ENCODE peak calls at places on chromosomes 1 and 21, in four cellular contexts. J is fibroblast of lung; B is 8988T; K is stimulated activated CD8-positive, alpha-beta memory T cell treated with anti-CD3 and anti-CD28 coated beads, Interleukin-15, amount 100 ng/mL, for 1 hour. D is an unnamed sample.

GRCh38 chr1:177181631-177182291 is 11.0 kb downstream of the BRINP2 start:
- DNase-seq in B (no peak), K (peak), J (peak), D (no peak)

GRCh38 chr1:11364170-11364569 is 91.2 kb downstream of the UBIAD1 start:
- DNase-seq in B (no peak), J (no peak), K (no peak), D (no peak)

GRCh38 chr1:110316735-110317134 is 22.4 kb upstream of the RBM15 start:
- DNase-seq in B (no peak), K (no peak), J (no peak), D (no peak)

GRCh38 chr1:50605186-50605875 is 182.1 kb upstream of the DMRTA2 start:
- DNase-seq in K (no peak), B (no peak), J (peak), D (no peak)

GRCh38 chr1:53598956-53599355 is 139.8 kb downstream of the DMRTB1 start:
- DNase-seq in J (no peak), K (no peak), B (no peak), D (no peak)

GRCh38 chr1:111507411-111508201 is 4.2 kb upstream of the ADORA3 start:
- DNase-seq in K (peak), B (no peak), J (peak), D (peak)

GRCh38 chr1:91623020-91623419 is 122.4 kb downstream of the CDC7 start:
- DNase-seq in B (no peak), K (no peak), J (no peak), D (no peak)

GRCh38 chr1:168057921-168058320 is 78.8 kb downstream of the GPR161 start:
- DNase-seq in B (no peak), J (peak), K (no peak), D (no peak)

GRCh38 chr1:157105298-157105987 is 5.8 kb upstream of the ETV3L start:
- DNase-seq in K (no peak), J (no peak), B (no peak), D (no peak)

GRCh38 chr1:91402023-91402422 is 2.6 kb downstream of the HFM1 start:
- DNase-seq in K (no peak), B (no peak), J (peak), D (no peak)

GRCh38 chr1:34132161-34132420 is 32.9 kb downstream of the CSMD2 start:
- DNase-seq in J (no peak), B (no peak), K (no peak), D (no peak)

GRCh38 chr1:17436380-17437174 is 2.9 kb downstream of the RCC2 start:
- DNase-seq in K (no peak), B (no peak), J (no peak), D (no peak)

GRCh38 chr1:226121049-226121586 is 58.6 kb downstream of the H3-3A start:
- DNase-seq in B (no peak), K (no peak), J (no peak), D (no peak)

GRCh38 chr21:41933259-41934079 is 20.3 kb downstream of the C2CD2 start:
- DNase-seq in B (no peak), K (no peak), J (no peak), D (no peak)

GRCh38 chr1:175637917-175638316 is 105.5 kb downstream of the TNR start:
- DNase-seq in K (no peak), B (no peak), J (no peak), D (no peak)

GRCh38 chr1:99992760-99993467 is 23.1 kb downstream of the SLC35A3 start:
- DNase-seq in B (no peak), J (peak), K (no peak), D (no peak)

GRCh38 chr1:160567858-160568682 is 11.2 kb downstream of the CD84 start:
- DNase-seq in K (peak), B (no peak), J (no peak), D (no peak)

GRCh38 chr1:44678120-44678519 is 3.6 kb downstream of the ARMH1 start:
- DNase-seq in B (no peak), K (no peak), J (no peak), D (no peak)

D was measured in skeletal muscle cell.